ENCODE peak calls at places on chromosome 21, in five cellular contexts. W is hepatocyte, I is A673, V is GM23338, D is endothelial cell of umbilical vein. H is an unnamed sample. For H3K4me1, the result is how much of the 10 kb centered on the place peaks cover.

GRCh38 chr21:15071012-15071411 is 6.2 kb upstream of the NRIP1 start:
- DNase-seq in W (no peak), I (no peak), V (peak), D (no peak), H (no peak)

GRCh38 chr21:41678944-41679343 is 87.9 kb downstream of the RIPK4 start:
- DNase-seq in W (peak), I (peak), V (peak), D (peak), H (no peak)

GRCh38 chr21:23398726-23399125 is 2208.6 kb downstream of the MRPL39 start:
- DNase-seq in W (no peak), I (no peak), V (no peak), D (no peak), H (no peak)

GRCh38 chr21:20463362-20463761 is 534.8 kb upstream of the NCAM2 start:
- DNase-seq in W (no peak), I (no peak), V (no peak), D (no peak), H (no peak)

GRCh38 chr21:41876928-41877652 is 2.1 kb downstream of the PRDM15 start:
- DNase-seq in W (no peak), I (no peak), V (no peak), D (no peak), H (no peak)

GRCh38 chr21:42161957-42162681 is 56.8 kb upstream of the ABCG1 start:
- DNase-seq in W (peak), I (no peak), V (peak), D (no peak), H (peak)

GRCh38 chr21:42570362-42570761 is 56.7 kb downstream of the SLC37A1 start:
- DNase-seq in W (no peak), I (no peak), V (no peak), D (no peak), H (no peak)

GRCh38 chr21:23480591-23481270 is 2126.6 kb downstream of the MRPL39 start:
- DNase-seq in W (no peak), I (no peak), V (no peak), D (no peak), H (no peak)

GRCh38 chr21:38506606-38507331 is 8.5 kb upstream of the ERG start:
- DNase-seq in W (no peak), I (no peak), V (peak), D (peak), H (peak)

GRCh38 chr21:46423546-46424061 is 35.1 kb upstream of the DIP2A start:
- DNase-seq in W (no peak), I (no peak), V (peak), D (no peak), H (peak)

GRCh38 chr21:46610018-46610701 is 5.3 kb upstream of the S100B start:
- DNase-seq in W (no peak), I (no peak), V (no peak), D (no peak), H (no peak)

GRCh38 chr21:26127918-26128317 is 42.7 kb downstream of the APP start:
- DNase-seq in W (no peak), I (peak), V (no peak), D (peak), H (no peak)

GRCh38 chr21:31552826-31553225 is 106.7 kb upstream of the SOD1 start:
- DNase-seq in W (no peak), I (no peak), V (no peak), D (no peak), H (no peak)

GRCh38 chr21:42269382-42269781 is 45.8 kb downstream of the TFF3 start:
- DNase-seq in W (no peak), I (no peak), V (no peak), D (no peak), H (no peak)

GRCh38 chr21:21200103-21200938 is 202.1 kb downstream of the NCAM2 start:
- DNase-seq in W (peak), I (peak), V (no peak), D (peak), H (peak)

GRCh38 chr21:21165063-21165645 is 166.9 kb downstream of the NCAM2 start:
- DNase-seq in W (no peak), I (no peak), V (no peak), D (no peak), H (no peak)

GRCh38 chr21:26686278-26686677 is 113.2 kb upstream of the CYYR1 start:
- DNase-seq in W (no peak), I (peak), V (peak), D (peak), H (peak)

GRCh38 chr21:35226302-35226701 is 177.2 kb upstream of the RUNX1 start:
- DNase-seq in W (no peak), I (no peak), V (no peak), D (peak), H (no peak)

GRCh38 chr21:41759214-41759840 is 7.5 kb downstream of the RIPK4 start:
- DNase-seq in W (no peak), I (peak), V (no peak), D (no peak), H (no peak)

GRCh38 chr21:42156690-42157605 is 62.0 kb upstream of the ABCG1 start:
- DNase-seq in W (no peak), I (no peak), V (no peak), D (peak), H (peak)

GRCh38 chr21:38712076-38712475 is 93.7 kb upstream of the ETS2 start:
- DNase-seq in W (peak), I (peak), V (peak), D (peak), H (peak)

GRCh38 chr21:37615962-37616361 is 249.4 kb downstream of the DYRK1A start:
- DNase-seq in W (no peak), I (no peak), V (no peak), D (no peak), H (no peak)

GRCh38 chr21:25970254-25970930 is 200.2 kb downstream of the APP start:
- DNase-seq in W (no peak), I (peak), V (no peak), D (no peak), H (no peak)

GRCh38 chr21:35438643-35439404 is 389.7 kb upstream of the RUNX1 start:
- DNase-seq in W (peak), I (no peak), V (no peak), D (no peak), H (peak)

GRCh38 chr21:42666023-42666747 is 12.8 kb downstream of the PDE9A start:
- DNase-seq in W (no peak), I (peak), V (peak), D (no peak), H (peak)

GRCh38 chr21:35028451-35028757 is 20.7 kb downstream of the RUNX1 start:
- DNase-seq in W (no peak), I (no peak), V (no peak), D (no peak), H (no peak)

GRCh38 chr21:34364921-34365320 is 1.1 kb downstream of the KCNE2 start:
- DNase-seq in W (no peak), I (no peak), V (no peak), D (no peak), H (no peak)

GRCh38 chr21:42172596-42173483 is 46.1 kb upstream of the ABCG1 start:
- DNase-seq in W (no peak), I (no peak), V (no peak), D (no peak), H (no peak)

GRCh38 chr21:31873696-31874599 is 1.1 kb downstream of the HUNK start:
- DNase-seq in W (peak), I (peak), V (peak), D (no peak), H (no peak)

GRCh38 chr21:26070822-26071425 is 99.6 kb downstream of the APP start:
- DNase-seq in W (peak), I (peak), V (peak), D (peak), H (peak)

GRCh38 chr21:38804617-38805281 is 980 bp upstream of the ETS2 start:
- DNase-seq in W (peak), I (peak), V (peak), D (peak), H (peak)

GRCh38 chr21:42025392-42026071 is 15.4 kb upstream of the ZBTB21 start:
- DNase-seq in W (peak), I (no peak), V (no peak), D (no peak), H (no peak)

GRCh38 chr21:38831526-38832467 is 26.1 kb downstream of the ETS2 start:
- DNase-seq in W (peak), I (peak), V (no peak), D (peak), H (peak)

GRCh38 chr21:26425576-26425975 is 147.5 kb downstream of the CYYR1 start:
- DNase-seq in W (no peak), I (no peak), V (no peak), D (no peak), H (no peak)

GRCh38 chr21:42314616-42315295 is 453 bp downstream of the TFF3 start:
- DNase-seq in W (no peak), I (no peak), V (no peak), D (no peak), H (no peak)

GRCh38 chr21:46401186-46401910 is 57.3 kb upstream of the DIP2A start:
- DNase-seq in W (no peak), I (no peak), V (no peak), D (no peak), H (no peak)

DNA sequence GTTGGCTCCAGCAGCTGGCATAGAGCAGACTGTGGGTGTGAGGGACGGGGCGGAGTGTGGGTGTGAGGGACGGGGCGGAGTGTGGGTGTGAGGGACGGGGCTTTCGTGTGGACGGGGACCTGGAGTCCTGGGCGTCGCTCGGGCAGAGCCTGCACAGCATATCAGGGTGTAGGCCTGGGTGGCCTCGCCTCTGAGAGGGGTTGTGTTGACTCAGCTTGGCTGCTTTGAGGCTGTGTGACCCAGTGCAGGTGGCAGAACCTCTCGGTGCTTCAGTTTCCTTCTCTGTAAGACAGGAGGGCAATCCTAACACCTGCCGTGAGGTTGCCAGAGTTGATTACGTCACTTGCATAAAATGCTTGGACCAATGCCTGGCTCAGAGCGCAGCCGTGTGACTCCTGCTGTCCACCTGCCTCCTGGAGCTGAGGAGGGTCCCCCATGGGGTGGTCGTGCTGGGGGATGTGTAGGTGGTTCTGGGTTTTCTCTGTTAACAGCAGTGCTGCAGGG is 15.3 kb downstream of the PDXK start:
- DNase-seq in W (no peak), I (no peak), V (no peak), D (no peak), H (no peak)
- H3K4me1 ChIP-seq in W (half or more), I (half or more), V (under half), D (under half), H (under half)

DNA sequence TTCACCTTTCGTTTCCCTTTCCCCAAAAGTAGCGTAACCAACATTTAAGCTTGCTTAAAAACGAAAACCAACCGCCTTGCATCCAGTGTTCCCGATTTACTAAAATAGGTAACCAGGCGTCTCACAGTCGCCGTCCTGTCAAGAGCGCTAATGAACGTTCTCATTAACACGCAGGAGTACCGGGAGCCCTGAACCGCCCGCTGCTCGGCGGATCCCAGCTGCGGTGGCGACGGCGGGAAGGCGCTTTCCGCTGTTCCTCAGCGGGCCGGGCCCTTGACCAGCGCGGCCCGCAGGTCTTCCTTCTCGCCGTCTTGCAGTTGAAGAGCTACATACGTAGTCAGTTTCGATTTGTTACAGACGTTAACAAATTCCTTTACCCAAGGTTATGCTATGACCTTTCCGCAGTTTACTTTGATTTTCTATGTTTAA is 2.0 kb downstream of the OLIG1 start:
- DNase-seq in W (no peak), I (no peak), V (peak), D (peak), H (no peak)
- H3K4me3 ChIP-seq in W (no peak), I (peak), V (peak), D (no peak), H (no peak)

DNA sequence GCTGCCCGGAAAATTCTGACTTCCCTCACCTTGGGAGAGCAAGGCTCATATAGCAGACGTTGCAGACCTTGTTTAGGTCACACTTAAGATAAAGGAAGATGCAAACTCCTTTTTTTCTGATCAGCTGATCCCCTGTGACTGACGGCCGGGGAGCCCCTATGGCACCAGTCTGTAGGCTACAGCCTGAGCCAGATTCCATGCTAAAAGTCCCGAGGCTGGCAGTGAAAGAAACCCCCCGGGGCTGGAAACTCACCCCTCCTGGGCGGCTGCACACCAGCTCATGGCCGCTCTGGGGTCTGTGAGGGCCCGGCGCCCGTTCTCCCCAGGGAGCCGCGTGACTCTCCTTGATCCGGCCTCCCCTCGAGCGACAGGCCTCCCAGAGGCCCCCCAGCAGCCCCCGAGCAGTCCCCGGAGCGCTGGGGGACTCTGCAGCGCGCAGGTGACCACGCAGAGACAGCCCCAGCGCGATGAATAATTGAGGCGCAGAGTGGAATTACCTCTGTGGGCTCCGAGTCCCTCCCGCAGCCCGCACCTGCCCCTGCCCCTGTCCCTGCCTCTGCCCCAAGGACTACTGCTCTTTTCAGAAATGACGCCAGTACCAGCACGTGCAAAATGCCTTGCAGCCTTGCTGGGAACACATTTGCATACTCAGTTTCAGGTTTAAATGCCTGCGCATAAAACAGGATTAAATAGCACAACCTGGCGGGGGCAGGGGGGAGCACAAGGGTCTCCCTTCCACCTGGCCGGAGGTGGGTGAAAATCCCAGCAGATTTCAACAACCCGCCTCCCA is 62.6 kb upstream of the CLDN14 start:
- DNase-seq in W (peak), I (no peak), V (peak), D (no peak), H (no peak)
- TF ChIP-seq EZH2 in W (peak), I (no peak), V (no peak), D (peak), H (no peak)

DNA sequence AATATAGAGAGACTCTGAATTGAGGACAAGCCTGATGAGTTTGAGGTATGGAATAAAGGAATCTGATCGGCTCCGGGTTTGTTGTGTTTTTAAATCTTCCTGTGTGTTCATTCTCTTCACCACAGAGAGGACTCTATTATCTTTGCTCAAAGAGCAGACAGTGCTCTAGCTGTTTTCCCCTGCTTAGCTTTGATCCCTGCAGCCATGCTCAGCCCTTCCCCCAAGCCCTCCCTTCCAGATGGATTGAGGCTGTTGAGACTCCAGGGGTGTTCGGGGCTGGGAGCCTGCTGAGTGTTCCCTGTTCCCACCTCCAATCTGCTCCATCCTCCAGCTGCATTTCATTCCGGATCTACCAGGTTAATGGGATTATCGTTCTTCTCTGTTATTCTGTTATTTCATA is 74.2 kb upstream of the CXADR start:
- DNase-seq in W (no peak), I (no peak), V (peak), D (no peak), H (no peak)
- H3K4me1 ChIP-seq in W (under half), I (under half), V (under half), D (under half), H (under half)

DNA sequence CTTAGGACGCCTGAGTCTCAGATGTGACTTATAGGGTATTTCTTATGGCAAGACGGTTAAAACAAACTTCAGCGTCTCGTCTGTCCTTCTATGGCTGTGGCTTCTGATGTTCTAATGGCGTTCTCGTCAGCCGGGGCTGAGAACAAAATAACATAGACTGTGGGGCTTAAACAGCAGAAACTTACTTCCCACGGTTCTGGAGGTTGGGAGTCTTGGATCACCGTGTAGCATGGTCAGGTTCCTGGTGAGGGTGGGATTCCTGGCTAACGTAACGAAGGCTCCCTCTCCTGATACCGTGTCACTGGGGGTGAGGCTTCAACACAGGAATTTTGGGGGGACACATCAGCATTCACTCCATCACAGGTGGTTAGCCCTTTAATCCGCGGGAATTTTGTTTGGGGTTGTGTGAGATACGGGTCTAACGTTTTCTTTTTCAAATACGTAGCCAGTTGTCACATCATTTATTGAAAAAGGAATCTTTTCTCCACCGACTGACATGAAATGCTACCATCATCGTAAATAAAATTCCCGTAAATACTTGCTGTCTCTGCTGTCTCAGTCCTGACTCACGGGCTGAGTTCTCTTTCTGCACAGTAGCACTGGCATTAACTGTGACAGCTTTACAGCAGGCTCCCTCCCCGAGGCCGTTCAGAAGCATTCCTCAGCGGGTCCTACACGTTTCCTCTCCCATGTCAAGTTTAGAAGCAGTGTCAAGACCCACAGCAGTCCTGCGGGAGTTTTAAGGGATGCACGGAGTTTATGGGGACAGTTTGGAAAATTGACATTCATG is 8.1 kb upstream of the POFUT2 start:
- DNase-seq in W (peak), I (no peak), V (no peak), D (no peak), H (no peak)
- H3K4me3 ChIP-seq in W (no peak), I (no peak), V (no peak), D (no peak), H (no peak)

GRCh38 chr21:32979598-32980268 is 46.0 kb upstream of the OLIG2 start:
- DNase-seq in W (no peak), I (no peak), V (no peak), D (no peak), H (no peak)

GRCh38 chr21:32981096-32981495 is 44.6 kb upstream of the OLIG2 start:
- DNase-seq in W (no peak), I (no peak), V (no peak), D (no peak), H (no peak)

GRCh38 chr21:32976791-32977190 is 48.9 kb upstream of the OLIG2 start:
- DNase-seq in W (no peak), I (no peak), V (no peak), D (no peak), H (no peak)

GRCh38 chr21:32977216-32977615 is 48.5 kb upstream of the OLIG2 start:
- DNase-seq in W (no peak), I (no peak), V (no peak), D (no peak), H (no peak)

GRCh38 chr21:32978346-32979270 is 47.1 kb upstream of the OLIG2 start:
- DNase-seq in W (no peak), I (no peak), V (no peak), D (no peak), H (no peak)
- TF ChIP-seq EZH2 in W (no peak), I (no peak), V (no peak), D (no peak), H (no peak)

GRCh38 chr21:29307718-29308455 is 9.2 kb downstream of the BACH1 start:
- DNase-seq in W (no peak), I (no peak), V (no peak), D (no peak), H (no peak)

GRCh38 chr21:29306920-29307319 is 8.2 kb downstream of the BACH1 start:
- DNase-seq in W (no peak), I (no peak), V (no peak), D (no peak), H (no peak)

GRCh38 chr21:29308456-29308783 is 9.7 kb downstream of the BACH1 start:
- DNase-seq in W (no peak), I (no peak), V (no peak), D (no peak), H (no peak)

GRCh38 chr21:29311802-29312201 is 13.1 kb downstream of the BACH1 start:
- DNase-seq in W (no peak), I (no peak), V (no peak), D (no peak), H (no peak)

GRCh38 chr21:29309703-29310102 is 11.0 kb downstream of the BACH1 start:
- DNase-seq in W (no peak), I (no peak), V (no peak), D (no peak), H (no peak)
- H3K4me1 ChIP-seq in W (under half), I (under half), V (under half), D (under half), H (under half)

H was measured in DND-41.